ENCODE peak calls at places on chromosome 11, in four cellular contexts. C, D, G and H are unnamed samples.

GRCh38 chr11:117426297-117426685 is 98.6 kb downstream of the CEP164 start:
- DNase-seq in C (peak; percentile 92), D (peak; percentile 91), G (peak; percentile 50), H (peak; percentile 91)

GRCh38 chr11:124884340-124884739 is 13.3 kb downstream of the ROBO4 start:
- DNase-seq in C (peak; percentile 52), D (no peak), G (no peak), H (no peak)

GRCh38 chr11:104799251-104799650 is 99.0 kb downstream of the CASP12 start:
- DNase-seq in C (no peak), D (no peak), G (no peak), H (peak; percentile 22)

GRCh38 chr11:63020671-63021255 is 5.1 kb upstream of the SLC22A8 start:
- DNase-seq in C (peak; percentile 75), D (no peak), G (no peak), H (no peak)

GRCh38 chr11:3745161-3745560 is 52.2 kb downstream of the NUP98 start:
- DNase-seq in C (no peak), D (no peak), G (no peak), H (no peak)

GRCh38 chr11:112941096-112941495 is 20.1 kb upstream of the NCAM1 start:
- DNase-seq in C (no peak), D (no peak), G (no peak), H (no peak)

GRCh38 chr11:19820100-19820499 is 107.5 kb downstream of the NAV2 start:
- DNase-seq in C (no peak), D (no peak), G (peak; percentile 65), H (no peak)

GRCh38 chr11:12150831-12151382 is 40.5 kb downstream of the MICAL2 start:
- DNase-seq in C (no peak), D (no peak), G (peak; percentile 38), H (no peak)

GRCh38 chr11:111718436-111719325 is 47.5 kb downstream of the PPP2R1B start:
- DNase-seq in C (no peak), D (no peak), G (peak; percentile 76), H (no peak)

GRCh38 chr11:60711316-60711715 is 11.9 kb downstream of the MS4A8 start:
- DNase-seq in C (peak; percentile 42), D (no peak), G (no peak), H (no peak)

GRCh38 chr11:124612567-124613245 is 1.5 kb downstream of the PANX3 start:
- DNase-seq in C (no peak), D (no peak), G (no peak), H (no peak)

GRCh38 chr11:45089845-45090499 is 56.5 kb upstream of the PRDM11 start:
- DNase-seq in C (peak; percentile 80), D (no peak), G (peak; percentile 60), H (no peak)

GRCh38 chr11:62948765-62949320 is 27.7 kb upstream of the CHRM1 start:
- DNase-seq in C (peak; percentile 76), D (no peak), G (no peak), H (no peak)

GRCh38 chr11:66932543-66932942 is 25.6 kb downstream of the PC start:
- DNase-seq in C (no peak), D (no peak), G (no peak), H (no peak)

GRCh38 chr11:111573821-111574249 is 28.4 kb upstream of the SIK2 start:
- DNase-seq in C (no peak), D (no peak), G (peak; percentile 57), H (no peak)

GRCh38 chr11:78731008-78731407 is 156.3 kb upstream of the NARS2 start:
- DNase-seq in C (no peak), D (no peak), G (peak; percentile 18), H (no peak)

GRCh38 chr11:130431337-130431773 is 2.9 kb upstream of the ADAMTS8 start:
- DNase-seq in C (peak; percentile 94), D (peak; percentile 82), G (peak; percentile 79), H (peak; percentile 85)

GRCh38 chr11:105109353-105109752 is 30.2 kb downstream of the CARD18 start:
- DNase-seq in C (no peak), D (no peak), G (no peak), H (no peak)

GRCh38 chr11:10490398-10491232 is 35.6 kb downstream of the AMPD3 start:
- DNase-seq in C (peak; percentile 87), D (no peak), G (peak; percentile 97), H (no peak)

GRCh38 chr11:11230802-11231562 is 122.1 kb downstream of the CSNK2A3 start:
- DNase-seq in C (peak; percentile 26), D (no peak), G (no peak), H (peak; percentile 35)

GRCh38 chr11:30025396-30026139 is 8.7 kb upstream of the KCNA4 start:
- DNase-seq in C (no peak), D (no peak), G (no peak), H (no peak)

GRCh38 chr11:6817668-6818067 is 18.2 kb upstream of the OR6A2 start:
- DNase-seq in C (no peak), D (no peak), G (peak; percentile 10), H (no peak)

GRCh38 chr11:27381238-27381666 is 18.2 kb upstream of the CCDC34 start:
- DNase-seq in C (no peak), D (no peak), G (no peak), H (no peak)

GRCh38 chr11:103888541-103888951 is 147.9 kb upstream of the DDI1 start:
- DNase-seq in C (no peak), D (no peak), G (no peak), H (no peak)

GRCh38 chr11:19342036-19342435 is 101.3 kb upstream of the E2F8 start:
- DNase-seq in C (no peak), D (no peak), G (no peak), H (no peak)

GRCh38 chr11:90500922-90501568 is 278.2 kb upstream of the CHORDC1 start:
- DNase-seq in C (no peak), D (no peak), G (no peak), H (no peak)

GRCh38 chr11:85699957-85700741 is 14.2 kb upstream of the CCDC89 start:
- DNase-seq in C (no peak), D (no peak), G (no peak), H (peak; percentile 23)

GRCh38 chr11:124285610-124286344 is 28.0 kb downstream of the OR8D1 start:
- DNase-seq in C (no peak), D (no peak), G (peak; percentile 59), H (no peak)

GRCh38 chr11:17594686-17595192 is 47.7 kb downstream of the OTOG start:
- DNase-seq in C (peak; percentile 37), D (no peak), G (no peak), H (no peak)

GRCh38 chr11:9448576-9449352 is 12.0 kb upstream of the ZNF143 start:
- DNase-seq in C (no peak), D (no peak), G (no peak), H (no peak)

GRCh38 chr11:87266751-87267150 is 229.0 kb downstream of the TMEM135 start:
- DNase-seq in C (no peak), D (no peak), G (no peak), H (no peak)

GRCh38 chr11:19561011-19561410 is 151.6 kb upstream of the NAV2 start:
- DNase-seq in C (no peak), D (no peak), G (no peak), H (no peak)

GRCh38 chr11:95791385-95792033 is 1.2 kb downstream of the CEP57 start:
- DNase-seq in C (no peak), D (no peak), G (peak; percentile 5), H (no peak)

GRCh38 chr11:125090816-125091215 is 20.6 kb downstream of the TMEM218 start:
- DNase-seq in C (peak; percentile 60), D (no peak), G (no peak), H (no peak)

GRCh38 chr11:122020902-122021301 is 95.1 kb downstream of the BLID start:
- DNase-seq in C (no peak), D (no peak), G (peak; percentile 54), H (no peak)
- TF ChIP-seq CTCF in C (no peak), D (peak; percentile 54), G (peak; percentile 56), H (no peak)

GRCh38 chr11:75839851-75840250 is 24.8 kb downstream of the UVRAG start:
- DNase-seq in C (no peak), D (no peak), G (peak; percentile 27), H (no peak)
- TF ChIP-seq CTCF in C (no peak), D (no peak), G (no peak), H (no peak)

GRCh38 chr11:68865241-68865640 is 23.5 kb upstream of the CPT1A start:
- DNase-seq in C (no peak), D (no peak), G (no peak), H (no peak)

GRCh38 chr11:68872216-68873003 is 30.7 kb upstream of the CPT1A start:
- DNase-seq in C (no peak), D (no peak), G (peak; percentile 60), H (no peak)

GRCh38 chr11:68867067-68867466 is 25.4 kb upstream of the CPT1A start:
- DNase-seq in C (no peak), D (no peak), G (no peak), H (no peak)

GRCh38 chr11:68868221-68868620 is 26.5 kb upstream of the CPT1A start:
- DNase-seq in C (no peak), D (no peak), G (no peak), H (no peak)

DNA sequence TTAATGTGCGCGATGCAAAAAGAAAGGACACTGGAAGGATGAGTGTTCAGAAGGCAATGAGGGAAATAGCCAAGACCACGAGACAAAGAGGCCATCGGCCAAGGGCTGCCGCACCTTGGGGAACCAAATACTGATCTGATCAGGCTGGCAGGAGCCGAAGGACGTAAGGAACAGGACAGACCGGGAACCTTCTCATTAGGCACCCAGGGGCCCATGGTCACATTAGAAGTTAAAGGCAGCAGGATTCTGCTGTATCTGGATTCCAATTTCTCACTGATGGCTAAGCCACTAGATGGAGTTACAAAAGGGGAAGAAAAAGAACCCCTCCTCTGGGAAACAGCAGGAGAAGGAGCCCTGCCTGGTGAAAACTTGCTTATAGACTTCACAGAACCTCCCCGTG is 28.8 kb upstream of the CPT1A start:
- DNase-seq in C (no peak), D (no peak), G (peak; percentile 40), H (no peak)
- TF ChIP-seq CTCF in C (no peak), D (no peak), G (peak; percentile 32), H (no peak)

GRCh38 chr11:82790723-82791487 is 57.2 kb upstream of the FAM181B start:
- DNase-seq in C (no peak), D (no peak), G (peak; percentile 44), H (no peak)
- TF ChIP-seq CTCF in C (no peak), D (no peak), G (no peak), H (no peak)

DNA sequence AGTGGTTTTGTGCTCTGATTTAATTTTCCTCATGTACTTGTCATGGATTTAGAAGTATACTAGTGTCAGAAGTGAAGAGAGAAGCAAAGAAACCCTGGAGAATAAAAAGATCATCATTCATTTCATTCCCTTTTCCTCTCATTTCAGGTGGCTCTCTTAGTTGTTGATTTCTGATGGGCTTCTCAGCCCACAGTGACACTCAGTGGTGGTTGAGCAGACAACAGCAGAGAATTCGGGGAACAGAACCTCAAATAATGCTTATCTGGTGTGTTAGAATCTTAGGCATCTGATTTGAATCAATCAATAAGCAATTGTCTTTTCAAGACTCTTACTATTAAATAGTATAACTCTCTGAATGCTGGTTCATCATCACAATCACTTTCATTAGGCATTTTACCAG is 1289.4 kb downstream of the FAM181B start:
- DNase-seq in C (no peak), D (no peak), G (no peak), H (no peak)
- TF ChIP-seq CTCF in C (no peak), D (peak; percentile 42), G (no peak), H (no peak)